ENCODE peak calls at places on chromosome 9, in six cellular contexts. K, G, Y, N, B and S are unnamed samples. For H4K20me1, the result is how much of the 10 kb centered on the place peaks cover.

GRCh38 chr9:88187631-88188030 is 49.4 kb upstream of the SPATA31C2 start:
- DNase-seq in B (no peak), K (no peak), N (no peak), Y (peak), G (no peak), S (no peak)

GRCh38 chr9:113619156-113619861 is 155.8 kb downstream of the RGS3 start:
- DNase-seq in N (no peak), G (no peak), B (no peak), K (no peak), Y (no peak), S (no peak)

GRCh38 chr9:134236001-134236421 is 71.6 kb upstream of the RNU6ATAC start:
- DNase-seq in B (no peak), N (no peak), G (no peak), Y (peak), K (no peak), S (no peak)

GRCh38 chr9:127154390-127155191 is 32.2 kb upstream of the ANGPTL2 start:
- DNase-seq in Y (peak), G (no peak), N (no peak), K (no peak), B (peak), S (peak)

GRCh38 chr9:123365287-123365880 is 9.4 kb downstream of the CRB2 start:
- DNase-seq in K (peak), N (no peak), Y (no peak), G (no peak), B (no peak), S (no peak)

GRCh38 chr9:12815895-12816294 is 41.1 kb downstream of the LURAP1L start:
- DNase-seq in B (no peak), N (no peak), Y (peak), K (no peak), G (no peak), S (no peak)

GRCh38 chr9:8719833-8720486 is 920.4 kb upstream of the DMAC1 start:
- DNase-seq in G (no peak), Y (no peak), K (no peak), N (no peak), B (no peak), S (no peak)

GRCh38 chr9:76652894-76653293 is 111.3 kb upstream of the PCA3 start:
- DNase-seq in N (no peak), K (no peak), B (peak), Y (no peak), G (no peak), S (no peak)

GRCh38 chr9:104774831-104775573 is 11.1 kb downstream of the NIPSNAP3B start:
- DNase-seq in N (no peak), B (no peak), K (no peak), G (no peak), Y (no peak), S (no peak)

GRCh38 chr9:111598730-111599091 is 736 bp downstream of the PTGR1 start:
- DNase-seq in N (peak), B (peak), Y (peak), K (peak), G (peak), S (peak)

GRCh38 chr9:116555102-116555501 is 132.0 kb upstream of the TRIM32 start:
- DNase-seq in Y (no peak), G (no peak), B (no peak), N (no peak), K (no peak), S (no peak)

GRCh38 chr9:127955294-127956015 is 17.8 kb upstream of the DPM2 start:
- DNase-seq in N (peak), K (peak), B (peak), Y (peak), G (peak), S (peak)

GRCh38 chr9:120688758-120689157 is 25.5 kb downstream of the MEGF9 start:
- DNase-seq in B (peak), N (no peak), Y (no peak), K (no peak), G (no peak), S (peak)

GRCh38 chr9:34995288-34996060 is 5.9 kb downstream of the DNAJB5 start:
- DNase-seq in B (peak), Y (peak), K (peak), N (no peak), G (peak), S (peak)

GRCh38 chr9:115989816-115990215 is 163.8 kb upstream of the PAPPA start:
- DNase-seq in G (no peak), K (no peak), B (peak), Y (no peak), N (no peak), S (no peak)

GRCh38 chr9:16030513-16031185 is 477.8 kb downstream of the CCDC171 start:
- DNase-seq in G (peak), Y (peak), B (peak), N (no peak), K (no peak), S (peak)

GRCh38 chr9:6449645-6450044 is 36.6 kb downstream of the UHRF2 start:
- DNase-seq in N (peak), G (no peak), K (no peak), B (peak), Y (peak), S (no peak)

GRCh38 chr9:6443661-6444060 is 30.7 kb downstream of the UHRF2 start:
- DNase-seq in G (no peak), B (peak), Y (no peak), N (no peak), K (no peak), S (no peak)

GRCh38 chr9:6450641-6451375 is 37.8 kb downstream of the UHRF2 start:
- DNase-seq in B (peak), Y (no peak), G (no peak), K (no peak), N (no peak), S (no peak)

GRCh38 chr9:6444108-6444507 is 31.1 kb downstream of the UHRF2 start:
- DNase-seq in N (no peak), Y (no peak), B (no peak), G (no peak), K (no peak), S (no peak)

DNA sequence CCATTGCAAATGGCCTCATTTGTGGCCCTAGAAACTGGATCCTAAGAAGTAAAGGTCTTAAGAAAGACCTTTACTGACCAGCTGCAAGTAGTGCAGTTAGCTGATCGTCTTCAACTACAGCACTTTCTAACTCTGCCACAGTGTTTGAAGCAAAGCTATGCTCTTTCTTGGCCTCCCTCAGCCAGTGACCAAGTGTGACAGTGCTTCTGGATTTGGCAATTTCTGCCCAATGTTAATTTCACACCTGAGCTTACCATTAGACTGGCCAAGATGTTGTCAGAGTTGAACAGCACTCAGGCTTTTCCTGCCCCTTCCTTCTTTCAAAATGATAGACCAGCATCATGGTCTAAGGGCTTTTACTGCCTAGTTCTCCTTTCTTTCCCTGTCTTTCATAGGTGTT is 36.1 kb downstream of the UHRF2 start:
- DNase-seq in Y (no peak), G (no peak), B (no peak), K (no peak), N (no peak), S (no peak)
- H4K20me1 ChIP-seq in Y (under half), G (under half), B (under half), K (under half), N (under half), S (half or more)

GRCh38 chr9:130839237-130840111 is 4.4 kb downstream of the ABL1 start:
- DNase-seq in Y (peak), B (no peak), K (no peak), N (no peak), G (no peak), S (no peak)

GRCh38 chr9:130834371-130835311 is at the start of gene ABL1:
- DNase-seq in G (peak), K (peak), N (peak), B (peak), Y (peak), S (peak)

GRCh38 chr9:130837644-130838043 is 2.6 kb downstream of the ABL1 start:
- DNase-seq in G (no peak), K (no peak), N (no peak), Y (no peak), B (no peak), S (no peak)

GRCh38 chr9:130835441-130836298 is 616 bp downstream of the ABL1 start:
- DNase-seq in K (no peak), N (peak), G (peak), B (peak), Y (peak), S (peak)

DNA sequence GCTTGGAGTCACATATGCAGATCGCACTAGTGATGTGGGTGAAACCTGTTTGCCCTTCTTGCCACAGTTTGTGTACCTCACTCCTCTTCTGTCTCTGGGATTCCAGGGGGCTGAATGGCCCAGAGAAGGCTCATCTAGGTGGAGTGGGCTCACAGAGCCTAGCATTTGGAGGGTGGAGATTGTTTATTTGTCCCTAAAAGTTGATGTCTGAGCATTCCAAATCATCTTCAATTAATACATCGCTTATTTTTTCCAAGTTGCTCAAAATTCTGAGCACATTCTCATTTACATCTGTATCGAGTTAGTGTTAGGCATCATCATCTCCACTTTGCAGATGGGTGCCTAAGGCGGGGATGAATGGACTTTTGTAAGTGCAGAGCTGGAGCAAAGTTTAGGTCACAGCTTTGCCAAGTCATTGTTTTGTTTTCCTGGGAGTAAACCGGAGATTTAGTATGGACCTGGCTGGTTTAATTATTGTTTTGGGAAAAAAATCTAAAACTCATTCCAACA is 2.0 kb downstream of the ABL1 start:
- DNase-seq in Y (peak), K (peak), G (peak), N (no peak), B (peak), S (peak)
- H4K20me1 ChIP-seq in Y (under half), K (under half), G (under half), N (half or more), B (under half), S (under half)

DNA sequence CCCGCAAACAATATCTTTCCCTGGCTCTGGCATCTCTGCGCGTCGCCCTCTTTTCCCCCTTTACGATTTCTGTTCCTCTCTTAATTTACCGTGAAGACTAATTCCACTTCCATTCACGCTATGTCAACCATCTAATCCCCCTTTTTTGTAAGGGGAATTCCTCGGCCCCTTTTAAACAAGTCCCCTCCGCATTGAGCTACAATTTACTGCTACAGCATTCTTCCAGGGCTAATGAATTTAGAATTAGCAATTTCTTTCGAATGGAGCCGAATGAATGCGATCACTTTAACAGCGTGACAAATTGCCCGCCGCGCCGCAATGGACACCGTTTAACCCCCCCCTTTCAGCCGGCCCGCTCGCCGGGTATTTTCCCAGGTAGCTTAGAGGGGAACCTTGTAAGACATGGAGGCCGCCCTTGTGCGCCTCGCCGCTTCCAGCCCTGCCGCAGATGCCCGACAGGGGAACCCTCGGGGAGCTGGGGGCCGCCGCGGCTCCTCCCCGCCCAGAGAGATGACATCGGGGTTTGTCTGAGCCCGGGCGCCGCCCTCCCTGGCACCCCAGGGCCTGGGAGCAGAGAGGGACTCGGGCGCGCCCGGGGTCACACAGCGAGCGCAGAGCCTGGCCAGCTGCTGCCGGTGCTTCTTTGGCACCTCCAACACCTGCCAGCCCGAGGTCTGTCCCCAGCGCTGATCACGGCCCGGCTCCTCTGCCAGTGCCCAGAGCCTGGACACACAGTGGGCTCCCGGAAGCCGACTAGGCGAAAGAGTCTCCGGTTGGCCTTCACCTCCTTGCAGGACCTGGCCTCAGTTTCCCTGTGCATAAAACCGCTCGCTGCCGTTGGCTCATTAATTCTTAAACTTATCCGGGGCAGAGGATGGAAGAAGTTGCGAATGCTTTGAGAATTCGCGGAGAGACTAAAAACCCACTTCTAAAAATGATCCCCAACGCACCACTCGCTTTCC is 1.3 kb downstream of the PRDM12 start:
- DNase-seq in N (no peak), K (no peak), G (no peak), Y (peak), B (no peak), S (no peak)
- H4K20me1 ChIP-seq in N (under half), K (under half), G (under half), Y (under half), B (under half), S (under half)

GRCh38 chr9:136244116-136244775 is 1.4 kb downstream of the QSOX2 start:
- DNase-seq in N (no peak), B (peak), G (no peak), K (peak), Y (no peak), S (peak)
- H4K20me1 ChIP-seq in N (under half), B (under half), G (under half), K (under half), Y (under half), S (half or more)

GRCh38 chr9:97994695-97995094 is 11.6 kb downstream of the ANP32B start:
- DNase-seq in Y (no peak), N (no peak), B (no peak), K (no peak), G (no peak), S (no peak)
- H4K20me1 ChIP-seq in Y (under half), N (half or more), B (under half), K (under half), G (under half), S (half or more)